ENCODE peak calls at places on chromosomes 12 and 14, in five cellular contexts. L, C, G, I and Q are unnamed samples.

GRCh38 chr12:17976202-17976601 is 113.8 kb downstream of the RERGL start:
- DNase-seq in L (no peak), C (no peak), G (no peak), I (no peak), Q (no peak)

GRCh38 chr12:112218150-112218549 is 92.8 kb downstream of the TRAFD1 start:
- DNase-seq in L (no peak), C (peak; percentile 3), G (peak; percentile 12), I (no peak), Q (no peak)

GRCh38 chr14:100470523-100470897 is 116.7 kb downstream of the BEGAIN start:
- DNase-seq in L (no peak), C (no peak), G (no peak), I (no peak), Q (no peak)

GRCh38 chr14:91371990-91372375 is 45.6 kb downstream of the CCDC88C start:
- DNase-seq in L (no peak), C (no peak), G (no peak), I (no peak), Q (no peak)

GRCh38 chr14:24310666-24311604 is at the start of gene LTB4R:
- DNase-seq in L (peak; percentile 89), C (peak; percentile 58), G (peak; percentile 77), I (peak; percentile 63), Q (no peak)

GRCh38 chr12:79138872-79139271 is 274.3 kb downstream of the SYT1 start:
- DNase-seq in L (no peak), C (no peak), G (no peak), I (no peak), Q (no peak)

GRCh38 chr14:60815371-60815770 is 80.8 kb downstream of the MNAT1 start:
- DNase-seq in L (no peak), C (no peak), G (no peak), I (no peak), Q (no peak)

GRCh38 chr12:102379346-102379745 is 101.0 kb downstream of the IGF1 start:
- DNase-seq in L (no peak), C (no peak), G (no peak), I (no peak), Q (no peak)

GRCh38 chr12:1613860-1614259 is 15.2 kb upstream of the WNT5B start:
- DNase-seq in L (no peak), C (no peak), G (no peak), I (no peak), Q (no peak)

GRCh38 chr12:111807232-111807631 is 34.8 kb upstream of the MAPKAPK5 start:
- DNase-seq in L (no peak), C (no peak), G (no peak), I (peak; percentile 78), Q (no peak)

GRCh38 chr12:41983394-41983793 is 161.3 kb downstream of the GXYLT1 start:
- DNase-seq in L (no peak), C (no peak), G (no peak), I (no peak), Q (no peak)

GRCh38 chr14:76121089-76121748 is 30.5 kb upstream of the GPATCH2L start:
- DNase-seq in L (no peak), C (no peak), G (no peak), I (no peak), Q (no peak)

GRCh38 chr12:51592034-51592705 is 1.1 kb downstream of the SCN8A start:
- DNase-seq in L (peak; percentile 7), C (peak; percentile 51), G (peak; percentile 55), I (no peak), Q (peak; percentile 64)

GRCh38 chr14:32620303-32620702 is 291.2 kb downstream of the AKAP6 start:
- DNase-seq in L (no peak), C (peak; percentile 35), G (no peak), I (no peak), Q (peak; percentile 50)

GRCh38 chr12:62272936-62273552 is 12.8 kb downstream of the USP15 start:
- DNase-seq in L (no peak), C (no peak), G (no peak), I (no peak), Q (no peak)

GRCh38 chr14:50539051-50539450 is 6.7 kb upstream of the MAP4K5 start:
- DNase-seq in L (no peak), C (no peak), G (no peak), I (no peak), Q (no peak)

GRCh38 chr14:99199854-99200653 is 71.9 kb downstream of the BCL11B start:
- DNase-seq in L (no peak), C (no peak), G (no peak), I (no peak), Q (no peak)

GRCh38 chr12:111193511-111193910 is 175.4 kb downstream of the PHETA1 start:
- DNase-seq in L (no peak), C (no peak), G (no peak), I (no peak), Q (no peak)

GRCh38 chr14:56331815-56332214 is 213.6 kb downstream of the PELI2 start:
- DNase-seq in L (no peak), C (peak; percentile 46), G (peak; percentile 65), I (no peak), Q (peak; percentile 51)

GRCh38 chr14:99309220-99309766 is 37.3 kb upstream of the BCL11B start:
- DNase-seq in L (no peak), C (no peak), G (no peak), I (no peak), Q (no peak)

GRCh38 chr14:55128386-55129085 is 516 bp upstream of the LGALS3 start:
- DNase-seq in L (no peak), C (no peak), G (no peak), I (peak; percentile 94), Q (no peak)

GRCh38 chr12:58310828-58311273 is 369.5 kb downstream of the ATP23 start:
- DNase-seq in L (peak; percentile 14), C (peak; percentile 99), G (peak; percentile 100), I (no peak), Q (peak; percentile 95)

GRCh38 chr12:127809236-127809635 is 457.7 kb upstream of the TMEM132C start:
- DNase-seq in L (peak; percentile 60), C (peak; percentile 74), G (no peak), I (no peak), Q (peak; percentile 57)

GRCh38 chr12:109443794-109444193 is 33.3 kb downstream of the KCTD10 start:
- DNase-seq in L (no peak), C (no peak), G (no peak), I (no peak), Q (no peak)

GRCh38 chr14:64968651-64969050 is 3.5 kb downstream of the RAB15 start:
- DNase-seq in L (no peak), C (no peak), G (no peak), I (no peak), Q (no peak)

GRCh38 chr12:95218852-95219171 is 1.2 kb downstream of the VEZT start:
- DNase-seq in L (peak; percentile 38), C (peak; percentile 31), G (no peak), I (peak; percentile 65), Q (no peak)

GRCh38 chr12:103503546-103504480 is 8.0 kb upstream of the C12orf42 start:
- DNase-seq in L (no peak), C (no peak), G (no peak), I (peak; percentile 10), Q (no peak)

GRCh38 chr14:55930016-55930784 is 188.0 kb upstream of the PELI2 start:
- DNase-seq in L (no peak), C (no peak), G (no peak), I (no peak), Q (no peak)

DNA sequence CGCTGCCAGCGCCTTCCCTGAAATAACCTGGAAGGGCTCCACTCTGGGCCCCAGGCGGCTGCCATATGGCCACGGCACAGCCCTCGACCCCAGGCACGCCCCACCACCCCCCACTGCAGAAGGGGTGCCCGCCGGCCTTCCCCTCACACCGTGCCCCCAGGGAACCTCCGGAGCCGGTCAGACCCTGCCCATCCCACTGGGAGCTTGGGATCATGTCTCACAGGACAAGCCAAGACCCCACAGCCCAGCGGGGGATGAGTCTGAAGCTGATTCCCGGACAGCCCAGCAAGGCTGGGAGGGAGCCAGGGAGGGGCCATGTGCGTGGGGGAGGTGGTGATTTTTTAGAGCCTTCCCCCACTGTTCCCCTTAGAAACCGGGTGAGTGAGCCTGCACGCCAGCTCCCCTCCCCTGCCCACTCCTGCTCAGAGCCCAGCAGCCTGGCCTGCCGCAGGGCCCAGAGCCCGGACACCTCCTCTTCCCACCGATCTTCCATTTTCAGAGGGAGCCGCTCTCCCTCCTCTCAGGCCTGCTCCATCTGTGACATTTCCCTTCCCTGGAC is 1.4 kb downstream of the RIMBP2 start:
- DNase-seq in L (no peak), C (no peak), G (no peak), I (no peak), Q (no peak)
- H3K4me3 ChIP-seq in L (no peak overlapping the region), C (no peak overlapping the region), G (no peak overlapping the region), I (no peak overlapping the region), Q (peak overlapping the region; percentile 23)

GRCh38 chr14:52918486-52918885 is 32.4 kb downstream of the FERMT2 start:
- DNase-seq in L (no peak), C (no peak), G (peak; percentile 49), I (peak; percentile 57), Q (peak; percentile 39)
- H3K4me3 ChIP-seq in L (no peak overlapping the region), C (no peak overlapping the region), G (no peak overlapping the region), I (no peak overlapping the region), Q (no peak overlapping the region)

DNA sequence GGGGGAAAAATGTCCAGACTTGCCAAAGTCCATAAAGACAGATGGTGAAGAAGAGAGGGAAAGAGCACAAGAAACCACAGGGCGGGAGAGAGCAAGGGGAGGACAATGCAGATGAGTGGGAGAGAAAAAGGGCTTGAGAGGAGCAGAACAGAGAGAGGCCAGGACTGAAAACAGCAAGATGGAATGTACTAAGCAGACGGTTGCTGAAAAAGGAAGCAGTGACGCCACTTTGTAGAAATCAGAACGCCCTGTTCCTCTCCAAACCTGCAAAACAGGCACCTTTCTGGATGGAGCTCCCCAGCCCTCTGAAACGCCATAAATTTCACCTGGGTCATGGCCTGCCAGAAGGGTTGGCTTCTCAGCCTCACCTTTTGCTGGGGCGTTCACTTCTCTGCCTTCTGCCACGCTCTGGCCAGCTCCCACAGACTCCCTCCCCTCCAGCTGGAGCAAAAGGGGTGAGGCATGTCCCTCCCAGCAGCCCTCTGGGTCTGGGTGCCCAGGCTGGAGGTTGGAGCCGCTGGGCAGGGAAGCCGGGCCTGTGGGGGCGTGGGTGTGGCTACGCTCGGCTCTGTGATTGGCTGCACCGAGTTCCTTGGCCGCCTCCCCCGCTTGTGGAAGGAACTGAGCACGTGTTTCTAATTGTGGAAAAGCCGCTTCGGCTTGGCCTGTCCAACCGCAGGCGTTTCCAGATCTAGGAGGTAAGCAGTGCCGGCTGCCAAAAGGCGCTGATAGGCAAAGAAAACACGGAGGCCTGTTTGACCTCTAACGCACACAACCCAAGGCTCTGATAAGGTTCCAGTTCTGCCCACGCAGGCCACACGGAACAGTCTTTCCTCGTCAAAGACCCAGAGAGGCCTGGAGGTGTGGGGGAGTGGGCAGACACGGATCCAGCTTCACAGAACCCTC is 29.3 kb downstream of the SLC7A8 start:
- DNase-seq in L (peak; percentile 94), C (peak; percentile 82), G (peak; percentile 55), I (peak; percentile 85), Q (peak; percentile 65)
- H3K4me3 ChIP-seq in L (peak overlapping the region; percentile 10), C (no peak overlapping the region), G (peak overlapping the region; percentile 9), I (no peak overlapping the region), Q (no peak overlapping the region)

GRCh38 chr14:23071975-23072539 is 14.7 kb upstream of the CDH24 start:
- DNase-seq in L (no peak), C (no peak), G (no peak), I (peak; percentile 37), Q (no peak)
- H3K4me3 ChIP-seq in L (no peak overlapping the region), C (peak overlapping the region; percentile 87), G (no peak overlapping the region), I (no peak overlapping the region), Q (no peak overlapping the region)